ENCODE peak calls at places on chromosomes 7 and 10, in four cellular contexts. Y is HT1080, I is T-cell, U is IMR-90. G is an unnamed sample.

GRCh38 chr7:91657386-91658120 is 222.9 kb downstream of the MTERF1 start:
- DNase-seq in I (no peak), U (no peak), Y (peak), G (no peak)

GRCh38 chr7:41627921-41628320 is 75.0 kb downstream of the INHBA start:
- DNase-seq in Y (no peak), U (no peak), I (no peak), G (no peak)

GRCh38 chr10:22042557-22043326 is 39.2 kb upstream of the DNAJC1 start:
- DNase-seq in Y (peak), U (no peak), I (no peak), G (no peak)

GRCh38 chr7:100745184-100745583 is 11.8 kb downstream of the ZAN start:
- DNase-seq in I (no peak), U (peak), Y (no peak), G (no peak)

GRCh38 chr7:135253851-135254815 is 20.5 kb downstream of the STRA8 start:
- DNase-seq in Y (peak), I (no peak), U (peak), G (no peak)

GRCh38 chr7:101833799-101834198 is 16.4 kb downstream of the CUX1 start:
- DNase-seq in Y (no peak), I (no peak), U (no peak), G (no peak)

GRCh38 chr10:43353495-43354324 is 17.7 kb upstream of the FXYD4 start:
- DNase-seq in U (no peak), Y (no peak), I (no peak), G (no peak)

GRCh38 chr10:50653142-50653541 is 29.4 kb upstream of the SGMS1 start:
- DNase-seq in U (peak), Y (no peak), I (no peak), G (no peak)

GRCh38 chr7:80014507-80014906 is 120.1 kb upstream of the GNAI1 start:
- DNase-seq in U (peak), Y (peak), I (no peak), G (no peak)

GRCh38 chr10:89615824-89616223 is 29.2 kb downstream of the PANK1 start:
- DNase-seq in U (peak), Y (peak), I (no peak), G (no peak)

GRCh38 chr7:98556288-98556687 is 60.8 kb upstream of the NPTX2 start:
- DNase-seq in Y (no peak), I (no peak), U (no peak), G (no peak)

GRCh38 chr7:111639894-111640293 is 77.6 kb upstream of the IMMP2L start:
- DNase-seq in Y (no peak), I (no peak), U (peak), G (no peak)

GRCh38 chr7:416761-417624 is 102.7 kb downstream of the PDGFA start:
- DNase-seq in I (no peak), U (no peak), Y (no peak), G (no peak)

GRCh38 chr7:33669251-33669670 is 236.1 kb upstream of the BMPER start:
- DNase-seq in I (no peak), U (no peak), Y (no peak), G (no peak)

GRCh38 chr7:103113164-103113563 is 35.7 kb downstream of the NAPEPLD start:
- DNase-seq in Y (peak), U (peak), I (no peak), G (no peak)

GRCh38 chr10:104937528-104937927 is 296.4 kb downstream of the SORCS3 start:
- DNase-seq in U (peak), I (no peak), Y (peak), G (no peak)

GRCh38 chr10:92381543-92381954 is 90.6 kb downstream of the MARCHF5 start:
- DNase-seq in Y (no peak), I (no peak), U (no peak), G (no peak)

GRCh38 chr7:94298943-94299342 is 95.8 kb upstream of the COL1A2 start:
- DNase-seq in U (peak), I (no peak), Y (no peak), G (no peak)

G was measured in activated gamma-delta T cell treated with anti-CD3 and anti-CD28 coated beads, Interleukin-2, amount 50 U/mL, for 16 hours.